ENCODE peak calls at places on chromosomes 4 and X, in ten cellular contexts. J is HCEC 1CT; D is substantia nigra; V is cardiac muscle cell; C is activated naive CD8-positive, alpha-beta T cell treated with anti-CD3 and anti-CD28 coated beads, Interleukin-2, amount 50 U/mL, for 24 hours; Y is NCI-H1105; G is H4; F is islet precursor cell; Q is non-pigmented ciliary epithelial cell; X is activated T-helper 1 cell treated with anti-CD3 and anti-CD28 coated beads, Interleukin-2, amount 50 U/mL, for 16 hours. E is an unnamed sample.

GRCh38 chr4:150251752-150252190 is 173.5 kb downstream of the DCLK2 start:
- DNase-seq in J (no peak), D (no peak), V (peak), C (no peak), Y (no peak), G (no peak), F (peak), Q (no peak), X (no peak), E (no peak)

GRCh38 chrX:80747832-80748231 is 61.8 kb downstream of the BRWD3 start:
- DNase-seq in J (peak), D (no peak), V (no peak), C (no peak), Y (no peak), G (no peak), F (no peak), Q (no peak), X (no peak), E (no peak)

GRCh38 chr4:1192493-1193205 is 20.3 kb upstream of the SPON2 start:
- DNase-seq in J (no peak), D (no peak), V (no peak), C (no peak), Y (no peak), G (peak), F (no peak), Q (no peak), X (no peak), E (peak)

GRCh38 chr4:139655116-139655515 is 10.5 kb upstream of the MGST2 start:
- DNase-seq in J (peak), D (no peak), V (peak), C (peak), Y (no peak), G (peak), F (peak), Q (no peak), X (no peak), E (no peak)

GRCh38 chr4:48227662-48228061 is 42.0 kb downstream of the TEC start:
- DNase-seq in J (no peak), D (no peak), V (no peak), C (no peak), Y (no peak), G (peak), F (no peak), Q (no peak), X (no peak), E (no peak)

GRCh38 chr4:138241281-138242075 is 671 bp downstream of the SLC7A11 start:
- DNase-seq in J (no peak), D (peak), V (peak), C (peak), Y (no peak), G (peak), F (peak), Q (no peak), X (no peak), E (no peak)

GRCh38 chr4:113406723-113407016 is 354.9 kb downstream of the CAMK2D start:
- DNase-seq in J (no peak), D (no peak), V (no peak), C (no peak), Y (peak), G (no peak), F (no peak), Q (no peak), X (no peak), E (no peak)

GRCh38 chr4:25442863-25443307 is 65.8 kb downstream of the ANAPC4 start:
- DNase-seq in J (no peak), D (no peak), V (no peak), C (no peak), Y (no peak), G (no peak), F (no peak), Q (no peak), X (no peak), E (peak)

GRCh38 chr4:37549003-37549402 is 137.2 kb downstream of the RELL1 start:
- DNase-seq in J (peak), D (no peak), V (peak), C (no peak), Y (no peak), G (peak), F (no peak), Q (peak), X (no peak), E (no peak)

GRCh38 chr4:110477836-110478235 is 1.9 kb downstream of the ENPEP start:
- DNase-seq in J (no peak), D (no peak), V (no peak), C (no peak), Y (no peak), G (no peak), F (no peak), Q (no peak), X (no peak), E (no peak)

GRCh38 chrX:106987488-106987887 is 12.5 kb downstream of the MORC4 start:
- DNase-seq in J (no peak), D (no peak), V (no peak), C (no peak), Y (no peak), G (no peak), F (no peak), Q (no peak), X (no peak), E (no peak)

GRCh38 chrX:21875013-21875412 is 19.2 kb downstream of the YY2 start:
- DNase-seq in J (no peak), D (no peak), V (no peak), C (no peak), Y (no peak), G (no peak), F (no peak), Q (no peak), X (no peak), E (no peak)

GRCh38 chrX:13645464-13646153 is 7.3 kb upstream of the TCEANC start:
- DNase-seq in J (no peak), D (no peak), V (no peak), C (no peak), Y (no peak), G (no peak), F (no peak), Q (no peak), X (no peak), E (no peak)

GRCh38 chr4:129474698-129475097 is 378.7 kb downstream of the C4orf33 start:
- DNase-seq in J (no peak), D (no peak), V (no peak), C (no peak), Y (no peak), G (no peak), F (peak), Q (no peak), X (no peak), E (no peak)

GRCh38 chr4:155787113-155787710 is 28.4 kb downstream of the GUCY1B1 start:
- DNase-seq in J (peak), D (no peak), V (peak), C (no peak), Y (peak), G (peak), F (no peak), Q (no peak), X (no peak), E (no peak)

GRCh38 chr4:56626963-56627362 is 54.1 kb downstream of the HOPX start:
- DNase-seq in J (no peak), D (no peak), V (no peak), C (no peak), Y (no peak), G (no peak), F (no peak), Q (no peak), X (no peak), E (no peak)

E was measured in lower leg skin.